ENCODE peak calls at places on chromosomes 12 and 14, in eight cellular contexts. B is H9, G is BJ, H is fibroblast of pulmonary artery, Y is A549, C is AG09309, D is GM12864, U is neural crest cell. P is an unnamed sample.

GRCh38 chr14:91369628-91370445 is 47.8 kb downstream of the CCDC88C start:
- DNase-seq in D (no peak), B (no peak), G (no peak), Y (no peak), U (no peak), C (no peak), H (no peak), P (peak)

GRCh38 chr12:103241184-103241583 is 254.6 kb downstream of the C12orf42 start:
- DNase-seq in G (no peak), H (no peak), C (no peak), U (no peak), D (no peak), Y (no peak), B (no peak), P (no peak)

GRCh38 chr14:21860172-21860571 is 186.6 kb upstream of the OR4E1 start:
- DNase-seq in Y (peak), C (no peak), D (no peak), H (peak), G (no peak), B (peak), U (no peak), P (no peak)

GRCh38 chr14:82528011-82528410 is 994.4 kb upstream of the SEL1L start:
- DNase-seq in H (no peak), G (no peak), C (no peak), Y (no peak), D (no peak), B (no peak), U (no peak), P (no peak)

GRCh38 chr14:24513009-24513408 is 4.9 kb upstream of the CMA1 start:
- DNase-seq in Y (no peak), H (peak), U (peak), G (no peak), D (no peak), C (no peak), B (no peak), P (no peak)

GRCh38 chr12:51911788-51912711 is 4.7 kb downstream of the ACVRL1 start:
- DNase-seq in D (no peak), U (no peak), H (peak), Y (no peak), G (no peak), C (no peak), B (no peak), P (no peak)

GRCh38 chr14:61973981-61974380 is 211.8 kb downstream of the SNAPC1 start:
- DNase-seq in G (no peak), H (peak), D (no peak), C (peak), Y (no peak), U (no peak), B (no peak), P (no peak)

GRCh38 chr12:132600048-132601032 is 10.0 kb downstream of the LRCOL1 start:
- DNase-seq in B (peak), U (peak), C (no peak), D (no peak), Y (peak), G (no peak), H (peak), P (no peak)

DNA sequence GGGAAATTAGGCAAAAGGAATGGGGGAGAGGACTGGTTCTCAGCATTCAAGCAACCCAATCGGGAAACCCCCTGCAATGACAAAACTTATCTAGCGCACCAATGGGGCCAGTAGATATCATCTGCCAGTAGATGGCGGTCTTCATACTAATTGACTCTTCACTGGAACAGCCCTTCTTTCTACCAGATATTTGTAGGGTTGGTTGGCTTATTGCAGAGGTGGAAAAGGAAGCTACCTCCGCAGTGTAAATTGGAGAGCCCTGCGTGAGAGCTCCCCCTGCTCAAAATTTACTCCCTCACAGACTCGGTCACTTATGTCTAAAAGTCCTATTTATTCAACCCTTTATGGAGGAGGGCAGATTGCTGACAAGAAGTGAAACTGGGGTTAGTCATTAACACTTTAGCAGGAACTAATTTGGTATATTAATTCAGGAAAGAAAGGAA is 166.1 kb upstream of the CCND2 start:
- DNase-seq in C (no peak), D (peak), H (peak), B (peak), Y (peak), U (no peak), G (no peak), P (no peak)
- TF ChIP-seq CTCF in C (peak), D (peak), H (peak), B (peak), Y (peak), U (peak), G (peak), P (peak)

GRCh38 chr12:108495054-108495453 is 20.0 kb upstream of the FICD start:
- DNase-seq in G (no peak), Y (peak), B (peak), U (peak), H (peak), D (no peak), C (no peak), P (no peak)
- TF ChIP-seq CTCF in G (peak), Y (peak), B (peak), U (peak), H (peak), D (peak), C (peak), P (peak)

GRCh38 chr12:53500776-53501614 is at the start of gene TARBP2:
- DNase-seq in B (peak), U (peak), C (peak), H (peak), Y (peak), D (peak), G (peak), P (peak)
- TF ChIP-seq CTCF in B (no peak), U (no peak), C (no peak), H (no peak), Y (no peak), D (no peak), G (no peak), P (no peak)

GRCh38 chr14:105884808-105885281 is 358.5 kb downstream of the TMEM121 start:
- DNase-seq in C (no peak), D (no peak), Y (no peak), U (no peak), G (no peak), B (no peak), H (no peak), P (no peak)
- TF ChIP-seq CTCF in C (no peak), D (no peak), Y (no peak), U (no peak), G (no peak), B (no peak), H (no peak), P (no peak)

DNA sequence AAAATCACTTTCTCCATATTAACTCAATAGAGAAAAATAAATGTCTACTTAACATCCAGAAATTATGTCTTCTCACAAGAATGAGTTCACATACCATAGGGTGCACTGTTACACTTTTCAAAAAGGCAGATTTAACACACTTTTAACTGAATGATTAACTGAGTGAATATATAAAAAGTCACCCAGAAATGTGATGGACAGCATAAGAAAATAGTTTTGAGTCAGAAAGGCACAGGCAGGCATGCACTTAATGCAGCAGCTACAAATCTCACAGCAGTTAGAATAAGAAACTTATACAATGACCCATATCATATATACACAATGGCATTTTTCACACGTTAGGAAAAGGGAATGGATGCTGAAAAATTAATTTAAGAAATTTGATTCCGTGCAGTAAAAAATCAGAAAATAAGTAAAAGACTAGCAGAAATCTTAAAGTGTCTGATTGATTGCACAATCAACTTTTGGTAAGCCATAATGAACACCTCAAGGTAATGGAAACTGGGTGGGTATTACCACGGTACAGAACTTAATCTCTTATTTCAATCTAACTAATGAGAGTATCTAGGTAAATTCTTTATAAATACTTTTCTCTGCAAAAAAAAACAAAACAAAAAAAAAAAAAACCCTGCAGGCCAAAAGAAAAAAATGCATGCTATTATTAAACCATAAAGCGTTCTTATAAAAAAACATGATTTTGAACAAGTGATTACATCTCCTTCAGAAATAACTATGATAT is 3.5 kb downstream of the MED13L start:
- DNase-seq in D (no peak), U (no peak), G (no peak), H (no peak), B (no peak), Y (no peak), C (no peak), P (no peak)
- TF ChIP-seq CTCF in D (no peak), U (peak), G (no peak), H (no peak), B (no peak), Y (no peak), C (no peak), P (no peak)

DNA sequence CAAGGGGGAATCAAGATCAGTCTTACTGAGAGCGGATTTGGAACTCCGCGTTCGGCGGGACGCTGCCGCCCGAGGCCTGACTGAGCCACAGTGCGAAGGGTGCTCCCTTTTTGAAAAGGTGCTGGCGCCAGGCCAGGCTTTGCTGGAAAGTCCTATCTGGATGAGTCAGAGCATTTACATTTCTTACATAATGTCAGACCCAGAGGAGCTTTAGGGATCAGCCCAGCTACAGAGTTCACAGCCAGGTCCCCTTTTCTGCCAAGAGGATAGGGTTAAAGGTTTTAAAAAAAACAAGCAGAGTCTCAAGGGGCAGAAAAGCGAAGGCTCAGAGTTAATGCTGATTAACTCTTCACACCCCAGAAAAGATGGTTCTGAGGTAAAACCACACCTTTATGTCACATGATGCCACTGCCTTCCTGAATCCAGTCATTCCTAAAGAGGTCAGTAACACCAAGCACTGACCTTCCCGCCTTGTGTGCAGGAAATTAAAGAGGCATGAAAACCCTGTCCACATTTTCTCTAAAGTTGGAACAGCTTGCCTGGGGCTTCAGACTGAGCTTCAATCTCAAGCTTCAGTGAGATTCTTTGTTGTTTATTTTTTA is 11.7 kb upstream of the FBXL14 start:
- DNase-seq in H (peak), Y (peak), C (no peak), G (no peak), B (peak), U (no peak), D (peak), P (no peak)
- TF ChIP-seq CTCF in H (no peak), Y (no peak), C (no peak), G (no peak), B (no peak), U (no peak), D (no peak), P (no peak)